ENCODE peak calls at places on chromosome 11, in seven cellular contexts. One of them, this sample, is unnamed.

GRCh38 chr11:126833020-126833419 is 167.6 kb downstream of the KIRREL3 start:
- DNase-seq in nephron progenitor cell: no peak
- DNase-seq in adrenal gland: no peak
- DNase-seq in skeletal muscle cell: no peak
- DNase-seq in activated T-cell treated with anti-CD3 and anti-CD28 coated beads for 1 hour: no peak
- DNase-seq in cardiac fibroblast: no peak
- DNase-seq in astrocyte: no peak
- DNase-seq in this sample: no peak

GRCh38 chr11:125514336-125515101 is 18.5 kb upstream of the FEZ1 start:
- DNase-seq in nephron progenitor cell: no peak
- DNase-seq in adrenal gland: no peak
- DNase-seq in activated T-cell treated with anti-CD3 and anti-CD28 coated beads for 1 hour: no peak
- DNase-seq in cardiac fibroblast: peak
- DNase-seq in astrocyte: peak
- DNase-seq in skeletal muscle cell: no peak
- DNase-seq in this sample: no peak

GRCh38 chr11:66418168-66418985 is 2.5 kb upstream of the NPAS4 start:
- DNase-seq in nephron progenitor cell: peak
- DNase-seq in adrenal gland: peak
- DNase-seq in skeletal muscle cell: peak
- DNase-seq in activated T-cell treated with anti-CD3 and anti-CD28 coated beads for 1 hour: peak
- DNase-seq in cardiac fibroblast: peak
- DNase-seq in astrocyte: peak
- DNase-seq in this sample: peak

GRCh38 chr11:77395460-77396175 is 78.3 kb downstream of the PAK1 start:
- DNase-seq in activated T-cell treated with anti-CD3 and anti-CD28 coated beads for 1 hour: no peak
- DNase-seq in astrocyte: no peak
- DNase-seq in skeletal muscle cell: no peak
- DNase-seq in adrenal gland: no peak
- DNase-seq in nephron progenitor cell: no peak
- DNase-seq in cardiac fibroblast: no peak
- DNase-seq in this sample: no peak

GRCh38 chr11:20013346-20014066 is 146.8 kb downstream of the DBX1 start:
- DNase-seq in cardiac fibroblast: peak
- DNase-seq in skeletal muscle cell: no peak
- DNase-seq in nephron progenitor cell: no peak
- DNase-seq in adrenal gland: no peak
- DNase-seq in astrocyte: no peak
- DNase-seq in activated T-cell treated with anti-CD3 and anti-CD28 coated beads for 1 hour: no peak
- DNase-seq in this sample: no peak

GRCh38 chr11:65427691-65428577 is 5.3 kb downstream of the NEAT1 start:
- DNase-seq in activated T-cell treated with anti-CD3 and anti-CD28 coated beads for 1 hour: no peak
- DNase-seq in adrenal gland: peak
- DNase-seq in skeletal muscle cell: no peak
- DNase-seq in astrocyte: peak
- DNase-seq in nephron progenitor cell: no peak
- DNase-seq in cardiac fibroblast: peak
- DNase-seq in this sample: peak

GRCh38 chr11:126284829-126285228 is 1.9 kb downstream of the TIRAP start:
- DNase-seq in cardiac fibroblast: peak
- DNase-seq in nephron progenitor cell: no peak
- DNase-seq in activated T-cell treated with anti-CD3 and anti-CD28 coated beads for 1 hour: peak
- DNase-seq in astrocyte: peak
- DNase-seq in skeletal muscle cell: peak
- DNase-seq in adrenal gland: peak
- DNase-seq in this sample: peak

GRCh38 chr11:91136631-91137030 is 913.8 kb upstream of the CHORDC1 start:
- DNase-seq in adrenal gland: no peak
- DNase-seq in astrocyte: no peak
- DNase-seq in nephron progenitor cell: no peak
- DNase-seq in activated T-cell treated with anti-CD3 and anti-CD28 coated beads for 1 hour: no peak
- DNase-seq in cardiac fibroblast: peak
- DNase-seq in skeletal muscle cell: no peak
- DNase-seq in this sample: no peak

GRCh38 chr11:32586576-32587190 is 3.1 kb downstream of the EIF3M start:
- DNase-seq in activated T-cell treated with anti-CD3 and anti-CD28 coated beads for 1 hour: no peak
- DNase-seq in adrenal gland: no peak
- DNase-seq in cardiac fibroblast: peak
- DNase-seq in astrocyte: no peak
- DNase-seq in skeletal muscle cell: no peak
- DNase-seq in nephron progenitor cell: no peak
- DNase-seq in this sample: no peak

GRCh38 chr11:73539506-73540084 is 58.3 kb downstream of the FAM168A start:
- DNase-seq in activated T-cell treated with anti-CD3 and anti-CD28 coated beads for 1 hour: no peak
- DNase-seq in astrocyte: no peak
- DNase-seq in adrenal gland: no peak
- DNase-seq in cardiac fibroblast: no peak
- DNase-seq in nephron progenitor cell: no peak
- DNase-seq in skeletal muscle cell: no peak
- DNase-seq in this sample: no peak

GRCh38 chr11:64234840-64235379 is 526 bp downstream of the VEGFB start:
- DNase-seq in adrenal gland: peak
- DNase-seq in skeletal muscle cell: no peak
- DNase-seq in nephron progenitor cell: peak
- DNase-seq in activated T-cell treated with anti-CD3 and anti-CD28 coated beads for 1 hour: peak
- DNase-seq in astrocyte: no peak
- DNase-seq in cardiac fibroblast: no peak
- DNase-seq in this sample: peak

GRCh38 chr11:11290354-11290753 is 62.7 kb downstream of the CSNK2A3 start:
- DNase-seq in adrenal gland: no peak
- DNase-seq in activated T-cell treated with anti-CD3 and anti-CD28 coated beads for 1 hour: no peak
- DNase-seq in cardiac fibroblast: no peak
- DNase-seq in skeletal muscle cell: no peak
- DNase-seq in nephron progenitor cell: no peak
- DNase-seq in astrocyte: no peak
- DNase-seq in this sample: no peak

GRCh38 chr11:87428266-87428665 is 390.5 kb downstream of the TMEM135 start:
- DNase-seq in nephron progenitor cell: no peak
- DNase-seq in adrenal gland: no peak
- DNase-seq in activated T-cell treated with anti-CD3 and anti-CD28 coated beads for 1 hour: no peak
- DNase-seq in cardiac fibroblast: peak
- DNase-seq in astrocyte: no peak
- DNase-seq in skeletal muscle cell: no peak
- DNase-seq in this sample: no peak

GRCh38 chr11:132140056-132140455 is 769.6 kb downstream of the NTM start:
- DNase-seq in nephron progenitor cell: no peak
- DNase-seq in adrenal gland: no peak
- DNase-seq in skeletal muscle cell: no peak
- DNase-seq in activated T-cell treated with anti-CD3 and anti-CD28 coated beads for 1 hour: no peak
- DNase-seq in astrocyte: no peak
- DNase-seq in cardiac fibroblast: no peak
- DNase-seq in this sample: no peak

GRCh38 chr11:69912161-69912910 is 93.1 kb upstream of the FGF3 start:
- DNase-seq in skeletal muscle cell: no peak
- DNase-seq in cardiac fibroblast: no peak
- DNase-seq in activated T-cell treated with anti-CD3 and anti-CD28 coated beads for 1 hour: no peak
- DNase-seq in astrocyte: no peak
- DNase-seq in adrenal gland: peak
- DNase-seq in nephron progenitor cell: peak
- DNase-seq in this sample: no peak

GRCh38 chr11:25733777-25734176 is 598.2 kb upstream of the ANO3 start:
- DNase-seq in activated T-cell treated with anti-CD3 and anti-CD28 coated beads for 1 hour: no peak
- DNase-seq in cardiac fibroblast: peak
- DNase-seq in skeletal muscle cell: no peak
- DNase-seq in astrocyte: no peak
- DNase-seq in nephron progenitor cell: no peak
- DNase-seq in adrenal gland: no peak
- DNase-seq in this sample: no peak

GRCh38 chr11:95095858-95096587 is 6.4 kb downstream of the ENDOD1 start:
- DNase-seq in cardiac fibroblast: peak
- DNase-seq in skeletal muscle cell: peak
- DNase-seq in activated T-cell treated with anti-CD3 and anti-CD28 coated beads for 1 hour: no peak
- DNase-seq in adrenal gland: no peak
- DNase-seq in nephron progenitor cell: no peak
- DNase-seq in astrocyte: peak
- DNase-seq in this sample: no peak

GRCh38 chr11:27812341-27812740 is 112.1 kb upstream of the BDNF start:
- DNase-seq in astrocyte: peak
- DNase-seq in cardiac fibroblast: no peak
- DNase-seq in adrenal gland: no peak
- DNase-seq in activated T-cell treated with anti-CD3 and anti-CD28 coated beads for 1 hour: no peak
- DNase-seq in skeletal muscle cell: no peak
- DNase-seq in nephron progenitor cell: no peak
- DNase-seq in this sample: no peak

GRCh38 chr11:92347404-92347803 is 122.8 kb downstream of the FAT3 start:
- DNase-seq in nephron progenitor cell: no peak
- DNase-seq in astrocyte: no peak
- DNase-seq in adrenal gland: no peak
- DNase-seq in cardiac fibroblast: no peak
- DNase-seq in skeletal muscle cell: no peak
- DNase-seq in activated T-cell treated with anti-CD3 and anti-CD28 coated beads for 1 hour: no peak
- DNase-seq in this sample: no peak

GRCh38 chr11:117337061-117337460 is 9.4 kb downstream of the CEP164 start:
- DNase-seq in activated T-cell treated with anti-CD3 and anti-CD28 coated beads for 1 hour: no peak
- DNase-seq in astrocyte: no peak
- DNase-seq in adrenal gland: no peak
- DNase-seq in nephron progenitor cell: no peak
- DNase-seq in cardiac fibroblast: no peak
- DNase-seq in skeletal muscle cell: no peak
- DNase-seq in this sample: no peak

GRCh38 chr11:8283510-8284272 is 20.0 kb upstream of the LMO1 start:
- DNase-seq in adrenal gland: peak
- DNase-seq in activated T-cell treated with anti-CD3 and anti-CD28 coated beads for 1 hour: no peak
- DNase-seq in skeletal muscle cell: no peak
- DNase-seq in cardiac fibroblast: no peak
- DNase-seq in nephron progenitor cell: peak
- DNase-seq in astrocyte: no peak
- DNase-seq in this sample: peak

GRCh38 chr11:63998558-63999348 is 12.5 kb downstream of the OTUB1 start:
- DNase-seq in nephron progenitor cell: peak
- DNase-seq in activated T-cell treated with anti-CD3 and anti-CD28 coated beads for 1 hour: no peak
- DNase-seq in cardiac fibroblast: no peak
- DNase-seq in adrenal gland: no peak
- DNase-seq in skeletal muscle cell: no peak
- DNase-seq in astrocyte: no peak
- DNase-seq in this sample: no peak

GRCh38 chr11:35418847-35419712 is at the start of gene SLC1A2:
- DNase-seq in skeletal muscle cell: no peak
- DNase-seq in adrenal gland: no peak
- DNase-seq in astrocyte: no peak
- DNase-seq in cardiac fibroblast: peak
- DNase-seq in activated T-cell treated with anti-CD3 and anti-CD28 coated beads for 1 hour: no peak
- DNase-seq in nephron progenitor cell: peak
- DNase-seq in this sample: peak

GRCh38 chr11:120017582-120017981 is 120.3 kb downstream of the TRIM29 start:
- DNase-seq in adrenal gland: no peak
- DNase-seq in cardiac fibroblast: no peak
- DNase-seq in astrocyte: no peak
- DNase-seq in skeletal muscle cell: no peak
- DNase-seq in nephron progenitor cell: no peak
- DNase-seq in activated T-cell treated with anti-CD3 and anti-CD28 coated beads for 1 hour: no peak
- DNase-seq in this sample: no peak

GRCh38 chr11:69443968-69444364 is 37.5 kb upstream of the LINC01488 start:
- DNase-seq in cardiac fibroblast: peak
- DNase-seq in nephron progenitor cell: no peak
- DNase-seq in activated T-cell treated with anti-CD3 and anti-CD28 coated beads for 1 hour: no peak
- DNase-seq in astrocyte: no peak
- DNase-seq in adrenal gland: no peak
- DNase-seq in skeletal muscle cell: no peak
- DNase-seq in this sample: no peak

GRCh38 chr11:75548571-75549272 is 13.3 kb upstream of the SERPINH1 start:
- DNase-seq in astrocyte: no peak
- DNase-seq in nephron progenitor cell: no peak
- DNase-seq in activated T-cell treated with anti-CD3 and anti-CD28 coated beads for 1 hour: no peak
- DNase-seq in cardiac fibroblast: no peak
- DNase-seq in skeletal muscle cell: no peak
- DNase-seq in adrenal gland: no peak
- DNase-seq in this sample: no peak

GRCh38 chr11:112318193-112318592 is 57.5 kb upstream of the PLET1 start:
- DNase-seq in astrocyte: peak
- DNase-seq in activated T-cell treated with anti-CD3 and anti-CD28 coated beads for 1 hour: no peak
- DNase-seq in adrenal gland: no peak
- DNase-seq in cardiac fibroblast: peak
- DNase-seq in nephron progenitor cell: no peak
- DNase-seq in skeletal muscle cell: peak
- DNase-seq in this sample: no peak

GRCh38 chr11:100675115-100675650 is 11.9 kb upstream of the ARHGAP42 start:
- DNase-seq in adrenal gland: no peak
- DNase-seq in cardiac fibroblast: no peak
- DNase-seq in activated T-cell treated with anti-CD3 and anti-CD28 coated beads for 1 hour: no peak
- DNase-seq in astrocyte: no peak
- DNase-seq in nephron progenitor cell: no peak
- DNase-seq in skeletal muscle cell: no peak
- DNase-seq in this sample: no peak

GRCh38 chr11:59550842-59551650 is 39.7 kb downstream of the OR4D9 start:
- DNase-seq in nephron progenitor cell: peak
- DNase-seq in adrenal gland: peak
- DNase-seq in astrocyte: peak
- DNase-seq in skeletal muscle cell: peak
- DNase-seq in cardiac fibroblast: peak
- DNase-seq in activated T-cell treated with anti-CD3 and anti-CD28 coated beads for 1 hour: peak
- DNase-seq in this sample: peak

GRCh38 chr11:110428040-110428439 is 1.7 kb upstream of the FDX1 start:
- DNase-seq in adrenal gland: no peak
- DNase-seq in skeletal muscle cell: no peak
- DNase-seq in activated T-cell treated with anti-CD3 and anti-CD28 coated beads for 1 hour: no peak
- DNase-seq in cardiac fibroblast: no peak
- DNase-seq in astrocyte: no peak
- DNase-seq in nephron progenitor cell: no peak
- DNase-seq in this sample: no peak

GRCh38 chr11:92322225-92322624 is 97.6 kb downstream of the FAT3 start:
- DNase-seq in astrocyte: peak
- DNase-seq in adrenal gland: no peak
- DNase-seq in skeletal muscle cell: no peak
- DNase-seq in activated T-cell treated with anti-CD3 and anti-CD28 coated beads for 1 hour: no peak
- DNase-seq in nephron progenitor cell: no peak
- DNase-seq in cardiac fibroblast: peak
- DNase-seq in this sample: no peak

GRCh38 chr11:118615282-118615979 is 8.0 kb downstream of the PHLDB1 start:
- DNase-seq in astrocyte: peak
- DNase-seq in cardiac fibroblast: no peak
- DNase-seq in activated T-cell treated with anti-CD3 and anti-CD28 coated beads for 1 hour: no peak
- DNase-seq in adrenal gland: no peak
- DNase-seq in skeletal muscle cell: no peak
- DNase-seq in nephron progenitor cell: peak
- DNase-seq in this sample: peak

GRCh38 chr11:12198261-12198925 is 88.0 kb downstream of the MICAL2 start:
- DNase-seq in astrocyte: no peak
- DNase-seq in activated T-cell treated with anti-CD3 and anti-CD28 coated beads for 1 hour: no peak
- DNase-seq in nephron progenitor cell: no peak
- DNase-seq in skeletal muscle cell: no peak
- DNase-seq in adrenal gland: no peak
- DNase-seq in cardiac fibroblast: no peak
- DNase-seq in this sample: no peak

GRCh38 chr11:117160826-117161225 is 16.7 kb downstream of the PAFAH1B2 start:
- DNase-seq in activated T-cell treated with anti-CD3 and anti-CD28 coated beads for 1 hour: no peak
- DNase-seq in cardiac fibroblast: no peak
- DNase-seq in skeletal muscle cell: no peak
- DNase-seq in adrenal gland: no peak
- DNase-seq in astrocyte: no peak
- DNase-seq in nephron progenitor cell: no peak
- DNase-seq in this sample: no peak

GRCh38 chr11:746289-747175 is 732 bp upstream of the TALDO1 start:
- DNase-seq in astrocyte: peak
- DNase-seq in nephron progenitor cell: no peak
- DNase-seq in skeletal muscle cell: no peak
- DNase-seq in activated T-cell treated with anti-CD3 and anti-CD28 coated beads for 1 hour: no peak
- DNase-seq in adrenal gland: no peak
- DNase-seq in cardiac fibroblast: peak
- DNase-seq in this sample: peak

GRCh38 chr11:2700415-2701211 is 819 bp upstream of the KCNQ1OT1 start:
- DNase-seq in adrenal gland: peak
- DNase-seq in skeletal muscle cell: no peak
- DNase-seq in nephron progenitor cell: peak
- DNase-seq in activated T-cell treated with anti-CD3 and anti-CD28 coated beads for 1 hour: peak
- DNase-seq in cardiac fibroblast: peak
- DNase-seq in astrocyte: no peak
- DNase-seq in this sample: peak

GRCh38 chr11:133817449-133817848 is 27.9 kb downstream of the SPATA19 start:
- DNase-seq in nephron progenitor cell: no peak
- DNase-seq in astrocyte: no peak
- DNase-seq in skeletal muscle cell: no peak
- DNase-seq in activated T-cell treated with anti-CD3 and anti-CD28 coated beads for 1 hour: no peak
- DNase-seq in cardiac fibroblast: no peak
- DNase-seq in adrenal gland: no peak
- DNase-seq in this sample: no peak

GRCh38 chr11:72814139-72814830 is at the start of gene ATG16L2:
- DNase-seq in adrenal gland: peak
- DNase-seq in astrocyte: peak
- DNase-seq in nephron progenitor cell: peak
- DNase-seq in cardiac fibroblast: peak
- DNase-seq in activated T-cell treated with anti-CD3 and anti-CD28 coated beads for 1 hour: peak
- DNase-seq in skeletal muscle cell: peak
- DNase-seq in this sample: peak

This sample was measured in thyroid gland.